ENCODE peak calls at places on chromosomes 6 and 20, in seven cellular contexts. D is K562, J is GM12878, N is SK-N-SH, U is GM12892, O is GM12891, S is HepG2. B is an unnamed sample.

GRCh38 chr20:46761566-46761965 is 52.1 kb downstream of the SLC2A10 start:
- DNase-seq in J (no peak), U (no peak), S (no peak), O (no peak), N (no peak), D (no peak), B (no peak)

GRCh38 chr6:33696538-33697518 is 14.7 kb downstream of the UQCC2 start:
- DNase-seq in D (no peak), N (peak), S (no peak), J (no peak), O (no peak), U (no peak), B (no peak)

GRCh38 chr20:53779822-53780221 is 186.2 kb upstream of the ZNF217 start:
- DNase-seq in S (no peak), U (no peak), N (no peak), J (no peak), D (no peak), O (no peak), B (no peak)

GRCh38 chr6:144911322-144911721 is 626.2 kb downstream of the UTRN start:
- DNase-seq in J (no peak), S (no peak), N (no peak), U (no peak), O (no peak), D (no peak), B (no peak)

GRCh38 chr20:418858-419365 is 10.8 kb downstream of the RBCK1 start:
- DNase-seq in J (no peak), O (no peak), D (no peak), U (no peak), N (no peak), S (no peak), B (no peak)

GRCh38 chr6:133017581-133017980 is 203.2 kb downstream of the RPS12 start:
- DNase-seq in J (no peak), S (no peak), N (no peak), O (no peak), D (no peak), U (no peak), B (no peak)

GRCh38 chr6:56713285-56713684 is 70.6 kb upstream of the DST start:
- DNase-seq in O (no peak), S (peak), D (no peak), J (no peak), U (no peak), N (no peak), B (no peak)

GRCh38 chr6:106802141-106802540 is 172.4 kb downstream of the CD24 start:
- DNase-seq in U (no peak), O (no peak), J (no peak), S (no peak), D (no peak), N (peak), B (no peak)

GRCh38 chr6:30518505-30518850 is 29.2 kb downstream of the HLA-E start:
- DNase-seq in O (no peak), S (peak), D (no peak), J (no peak), N (no peak), U (no peak), B (no peak)

GRCh38 chr6:118551673-118552063 is 3.6 kb downstream of the PLN start:
- DNase-seq in U (no peak), N (no peak), S (no peak), J (no peak), O (no peak), D (no peak), B (no peak)

GRCh38 chr6:109456710-109457595 is 1.4 kb upstream of the MICAL1 start:
- DNase-seq in S (no peak), O (no peak), U (no peak), D (no peak), J (no peak), N (no peak), B (no peak)

GRCh38 chr20:32580970-32581838 is 3.9 kb downstream of the NOL4L start:
- DNase-seq in J (no peak), S (peak), D (peak), U (no peak), N (peak), O (no peak), B (no peak)

GRCh38 chr6:90304308-90304707 is 7.7 kb upstream of the BACH2 start:
- DNase-seq in S (no peak), N (no peak), D (no peak), J (no peak), O (no peak), U (no peak), B (no peak)

GRCh38 chr6:65760285-65760684 is 53.3 kb upstream of the EYS start:
- DNase-seq in O (no peak), D (no peak), S (peak), N (no peak), J (no peak), U (no peak), B (no peak)

GRCh38 chr20:59007758-59008511 is 881 bp upstream of the CTSZ start:
- DNase-seq in S (no peak), N (no peak), D (no peak), J (peak), U (peak), O (peak), B (no peak)

GRCh38 chr20:37781626-37782025 is 87.8 kb downstream of the CTNNBL1 start:
- DNase-seq in J (no peak), O (no peak), D (no peak), N (no peak), S (no peak), U (no peak), B (no peak)

GRCh38 chr6:116392158-116393032 is 21.6 kb downstream of the DSE start:
- DNase-seq in S (no peak), O (no peak), J (no peak), U (no peak), N (no peak), D (no peak), B (no peak)

GRCh38 chr6:22071655-22072054 is 225.2 kb downstream of the PRL start:
- DNase-seq in D (no peak), O (no peak), N (peak), U (no peak), S (no peak), J (no peak), B (no peak)

GRCh38 chr20:11869641-11870040 is 48.1 kb upstream of the BTBD3 start:
- DNase-seq in U (no peak), N (no peak), O (no peak), D (no peak), J (no peak), S (no peak), B (no peak)

GRCh38 chr6:53483423-53484353 is 61.2 kb downstream of the GCLC start:
- DNase-seq in S (peak), O (no peak), U (no peak), J (no peak), D (peak), N (peak), B (no peak)

GRCh38 chr20:14997791-14998190 is 660.4 kb upstream of the FLRT3 start:
- DNase-seq in U (no peak), S (no peak), J (no peak), O (no peak), D (no peak), N (no peak), B (no peak)

GRCh38 chr20:22430154-22430745 is 154.1 kb downstream of the FOXA2 start:
- DNase-seq in S (peak), U (no peak), N (no peak), J (no peak), O (no peak), D (peak), B (peak)

GRCh38 chr6:19052219-19052618 is 665.1 kb downstream of the RNF144B start:
- DNase-seq in J (no peak), S (no peak), U (no peak), N (no peak), D (no peak), O (no peak), B (no peak)

GRCh38 chr6:27092316-27092692 is 155.2 kb upstream of the PRSS16 start:
- DNase-seq in J (no peak), U (no peak), O (no peak), S (no peak), N (peak), D (no peak), B (no peak)

GRCh38 chr6:26223677-26224546 is 136.7 kb downstream of the HFE start:
- DNase-seq in O (no peak), J (peak), U (no peak), S (peak), D (no peak), N (peak), B (no peak)

GRCh38 chr20:63519765-63520593 is 586 bp upstream of the PPDPF start:
- DNase-seq in S (no peak), U (peak), O (no peak), D (peak), J (no peak), N (peak), B (no peak)

GRCh38 chr20:11912013-11912663 is 5.6 kb upstream of the BTBD3 start:
- DNase-seq in O (no peak), S (peak), D (no peak), U (no peak), N (peak), J (no peak), B (no peak)

GRCh38 chr20:11453430-11453829 is 464.3 kb upstream of the BTBD3 start:
- DNase-seq in U (no peak), O (no peak), S (no peak), J (no peak), D (no peak), N (no peak), B (no peak)

GRCh38 chr20:53599039-53599362 is 5.4 kb upstream of the ZNF217 start:
- DNase-seq in J (no peak), U (no peak), N (no peak), S (no peak), D (no peak), O (no peak), B (no peak)

GRCh38 chr6:104943781-104944180 is 13.1 kb upstream of the LIN28B start:
- DNase-seq in D (peak), S (no peak), J (no peak), O (no peak), N (no peak), U (no peak), B (no peak)
- TF ChIP-seq TAF1 in D (no peak), S (no peak), J (no peak), O (no peak), N (no peak), U (no peak), B (no peak)

DNA sequence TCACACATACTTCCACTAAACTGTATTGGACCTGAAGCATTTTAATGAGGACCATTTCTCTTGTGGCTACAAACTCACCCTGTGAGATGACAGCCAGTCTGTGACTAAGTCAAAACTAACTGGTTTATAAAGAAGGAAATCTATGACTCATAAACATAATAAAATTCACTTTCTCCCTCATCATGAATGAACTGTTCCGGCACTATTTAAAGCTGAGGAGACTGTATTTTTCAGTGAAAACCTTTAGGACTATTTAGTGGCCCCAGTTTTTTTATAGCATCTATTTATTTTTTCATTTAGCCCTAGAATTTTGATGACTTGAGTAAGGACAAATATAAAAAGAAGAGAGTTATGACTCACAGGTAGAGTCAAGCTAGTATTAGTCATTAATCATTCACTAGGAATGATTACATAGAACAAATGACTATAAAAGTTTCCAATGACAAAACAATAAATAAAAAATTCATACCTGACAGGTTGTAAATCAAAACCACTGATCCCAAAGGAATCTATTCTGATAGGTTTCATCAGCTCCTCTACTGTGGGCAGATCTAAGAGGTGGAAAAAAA is 34.2 kb downstream of the CEP162 start:
- DNase-seq in S (no peak), J (no peak), U (no peak), O (no peak), N (no peak), D (no peak), B (no peak)
- TF ChIP-seq TAF1 in S (no peak), J (no peak), U (no peak), O (no peak), N (no peak), D (no peak), B (no peak)

GRCh38 chr6:114581293-114581692 is 238.5 kb upstream of the HS3ST5 start:
- DNase-seq in O (no peak), J (no peak), U (no peak), N (no peak), D (no peak), S (no peak), B (no peak)

GRCh38 chr6:114579486-114579885 is 236.7 kb upstream of the HS3ST5 start:
- DNase-seq in J (no peak), D (no peak), S (no peak), O (no peak), N (no peak), U (no peak), B (no peak)

GRCh38 chr6:114586298-114586697 is 243.5 kb upstream of the HS3ST5 start:
- DNase-seq in J (no peak), U (no peak), N (no peak), D (no peak), O (no peak), S (no peak), B (no peak)

GRCh38 chr6:114576330-114576729 is 233.5 kb upstream of the HS3ST5 start:
- DNase-seq in U (no peak), J (no peak), N (peak), S (no peak), D (no peak), O (no peak), B (no peak)

GRCh38 chr6:114580882-114581281 is 238.1 kb upstream of the HS3ST5 start:
- DNase-seq in S (no peak), D (no peak), U (no peak), J (no peak), N (no peak), O (no peak), B (no peak)
- TF ChIP-seq TAF1 in S (no peak), D (no peak), U (no peak), J (no peak), N (no peak), O (no peak), B (no peak)

GRCh38 chr6:80767808-80768207 is 661.3 kb downstream of the BCKDHB start:
- DNase-seq in O (no peak), J (no peak), N (no peak), D (no peak), S (no peak), U (no peak), B (no peak)

GRCh38 chr6:80769101-80769500 is 662.6 kb downstream of the BCKDHB start:
- DNase-seq in D (no peak), U (no peak), O (no peak), J (no peak), S (no peak), N (no peak), B (no peak)

GRCh38 chr6:80771941-80772340 is 665.5 kb downstream of the BCKDHB start:
- DNase-seq in O (no peak), D (no peak), N (no peak), J (no peak), S (no peak), U (no peak), B (no peak)
- TF ChIP-seq TAF1 in O (no peak), D (no peak), N (no peak), J (no peak), S (no peak), U (no peak), B (no peak)

GRCh38 chr20:50496773-50497375 is 13.3 kb upstream of the PTPN1 start:
- DNase-seq in N (no peak), D (no peak), U (no peak), J (no peak), S (no peak), O (no peak), B (no peak)

GRCh38 chr20:50491168-50491567 is 19.0 kb upstream of the PTPN1 start:
- DNase-seq in S (no peak), D (no peak), J (no peak), U (no peak), N (no peak), O (no peak), B (no peak)

GRCh38 chr20:50491926-50492634 is 18.1 kb upstream of the PTPN1 start:
- DNase-seq in D (no peak), U (no peak), O (no peak), N (no peak), S (no peak), J (no peak), B (no peak)

GRCh38 chr20:50493881-50494253 is 16.3 kb upstream of the PTPN1 start:
- DNase-seq in O (no peak), S (no peak), J (no peak), U (no peak), N (no peak), D (no peak), B (no peak)

DNA sequence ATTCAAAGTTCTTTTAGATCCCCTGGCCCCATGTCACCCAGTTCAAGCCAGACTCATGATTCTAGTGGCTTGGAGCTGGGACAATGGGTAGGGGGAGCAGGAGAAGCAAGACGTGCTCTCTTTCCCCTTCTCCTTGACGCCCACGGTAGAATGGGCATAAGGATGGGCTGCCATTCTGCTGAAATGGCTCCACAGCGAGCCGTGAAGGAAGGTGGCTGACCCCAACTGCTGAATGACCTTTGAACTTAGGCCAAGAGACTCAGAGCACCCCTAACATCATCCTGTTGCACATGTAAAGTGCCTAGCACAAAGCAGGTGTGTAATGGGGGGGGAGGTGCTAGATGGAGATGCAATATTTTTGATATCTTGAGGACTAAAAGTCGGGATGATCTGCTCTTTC is 15.8 kb upstream of the PTPN1 start:
- DNase-seq in U (no peak), D (no peak), S (no peak), J (no peak), N (no peak), O (no peak), B (no peak)
- TF ChIP-seq TAF1 in U (no peak), D (no peak), S (no peak), J (no peak), N (no peak), O (no peak), B (no peak)

GRCh38 chr6:5728726-5729434 is 277.8 kb downstream of the NRN1 start:
- DNase-seq in S (no peak), N (no peak), O (no peak), D (no peak), J (no peak), U (no peak), B (no peak)
- TF ChIP-seq TAF1 in S (no peak), N (no peak), O (no peak), D (no peak), J (no peak), U (no peak), B (no peak)

GRCh38 chr20:13788167-13788834 is 3.5 kb downstream of the NDUFAF5 start:
- DNase-seq in O (peak), J (peak), N (peak), U (peak), S (peak), D (peak), B (no peak)
- TF ChIP-seq TAF1 in O (no peak), J (no peak), N (no peak), U (no peak), S (no peak), D (no peak), B (no peak)

B was measured in H1.